ENCODE peak calls at places on chromosomes 12 and 14, in four cellular contexts. P is HCT116, G is H1, Y is K562. L is an unnamed sample.

GRCh38 chr12:50355365-50355764 is 41.0 kb downstream of the FAM186A start:
- DNase-seq in P (no peak), G (no peak), Y (no peak), L (no peak)

GRCh38 chr14:26486922-26487321 is 110.9 kb downstream of the NOVA1 start:
- DNase-seq in Y (no peak), P (no peak), G (no peak), L (no peak)

GRCh38 chr12:53324113-53324778 is 2.8 kb upstream of the AAAS start:
- DNase-seq in G (no peak), Y (peak; percentile 56), P (no peak), L (no peak)

GRCh38 chr12:65540140-65540539 is 261.7 kb downstream of the MSRB3 start:
- DNase-seq in P (no peak), G (no peak), Y (no peak), L (no peak)

GRCh38 chr12:75606921-75607320 is 95.5 kb upstream of the KRR1 start:
- DNase-seq in Y (no peak), G (no peak), P (no peak), L (no peak)

GRCh38 chr12:121240484-121241202 is 30.7 kb downstream of the P2RX4 start:
- DNase-seq in Y (peak; percentile 57), P (no peak), G (no peak), L (no peak)

GRCh38 chr14:93013368-93013719 is 90.4 kb downstream of the CHGA start:
- DNase-seq in Y (no peak), P (no peak), G (no peak), L (no peak)

GRCh38 chr12:57993030-57993429 is 51.7 kb downstream of the ATP23 start:
- DNase-seq in P (no peak), G (no peak), Y (no peak), L (no peak)

GRCh38 chr14:74109369-74109768 is 24.6 kb downstream of the LIN52 start:
- DNase-seq in G (no peak), Y (no peak), P (no peak), L (no peak)

GRCh38 chr12:127235771-127236170 is 1031.2 kb upstream of the TMEM132C start:
- DNase-seq in P (no peak), Y (no peak), G (no peak), L (no peak)

GRCh38 chr12:51357374-51358047 is 11.0 kb upstream of the CELA1 start:
- DNase-seq in Y (no peak), G (no peak), P (no peak), L (no peak)

GRCh38 chr12:39807043-39807442 is 187.4 kb upstream of the ABCD2 start:
- DNase-seq in G (no peak), P (peak; percentile 51), Y (peak; percentile 65), L (no peak)

GRCh38 chr14:30272848-30273563 is 286.0 kb upstream of the G2E3 start:
- DNase-seq in P (no peak), Y (no peak), G (no peak), L (no peak)

GRCh38 chr12:23222801-23223200 is 597.8 kb downstream of the ETNK1 start:
- DNase-seq in Y (no peak), P (no peak), G (no peak), L (peak; percentile 42)

GRCh38 chr12:47591795-47592194 is 114.0 kb downstream of the RPAP3 start:
- DNase-seq in P (no peak), Y (no peak), G (no peak), L (no peak)

GRCh38 chr12:90953956-90954421 is 987 bp downstream of the CCER1 start:
- DNase-seq in G (peak; percentile 87), Y (peak; percentile 50), P (no peak), L (no peak)

GRCh38 chr14:105305350-105305749 is 4.5 kb upstream of the BRF1 start:
- DNase-seq in P (no peak), G (no peak), Y (no peak), L (no peak)

GRCh38 chr14:32986791-32987545 is 48.3 kb downstream of the NPAS3 start:
- DNase-seq in G (no peak), P (no peak), Y (no peak), L (no peak)

GRCh38 chr14:29016050-29016900 is 249.7 kb downstream of the FOXG1 start:
- DNase-seq in Y (peak; percentile 15), P (no peak), G (peak; percentile 59), L (peak; percentile 54)

GRCh38 chr14:78448483-78449094 is 278.4 kb downstream of the NRXN3 start:
- DNase-seq in P (peak; percentile 15), Y (peak; percentile 58), G (peak; percentile 34), L (peak; percentile 31)

GRCh38 chr14:72525087-72525909 is 368.6 kb downstream of the DPF3 start:
- DNase-seq in G (no peak), P (no peak), Y (no peak), L (no peak)

GRCh38 chr14:73610692-73611091 is 1.6 kb upstream of the ACOT6 start:
- DNase-seq in G (no peak), P (no peak), Y (no peak), L (peak; percentile 97)

DNA sequence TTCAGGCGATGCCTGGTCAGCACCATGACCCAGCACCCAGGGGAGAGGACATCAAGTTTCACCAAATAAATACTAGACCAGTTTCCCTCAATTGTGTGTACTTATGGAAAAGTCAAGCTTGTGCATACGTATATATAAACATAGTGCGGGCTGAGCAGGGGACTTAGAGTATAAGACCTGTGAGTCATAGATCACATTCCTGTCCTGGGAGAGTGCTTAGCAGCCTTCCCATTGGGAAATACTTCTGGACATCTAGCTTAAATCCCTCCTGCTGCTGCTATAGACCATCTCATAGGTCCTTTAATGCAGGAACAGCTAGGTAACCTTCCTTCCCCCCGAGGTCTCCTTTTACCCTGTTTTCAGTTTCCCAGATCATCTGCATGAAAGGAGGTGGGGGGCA is 51.9 kb downstream of the PRMT8 start:
- DNase-seq in Y (no peak), P (no peak), G (no peak), L (no peak)
- TF ChIP-seq JUND in Y (no peak), P (no peak), G (no peak), L (no peak)

DNA sequence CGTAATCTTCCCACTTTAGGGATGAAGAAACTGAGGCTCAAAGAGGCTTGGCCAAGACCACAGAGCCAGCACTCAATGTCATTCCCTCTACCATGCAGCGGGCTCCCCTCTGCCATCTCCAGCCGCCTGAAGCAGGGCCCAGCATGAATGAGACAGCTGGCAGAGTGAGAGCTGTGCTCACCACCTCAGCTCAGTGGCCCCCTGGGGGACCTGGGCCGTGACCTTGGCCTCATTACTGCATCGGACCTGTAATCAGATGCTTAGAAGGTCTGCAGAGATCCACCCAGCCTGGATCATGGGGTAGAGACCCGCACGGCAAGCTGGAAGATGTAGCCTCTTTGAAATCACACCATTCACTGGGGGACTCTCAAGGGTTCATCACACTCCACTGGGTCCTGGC is 22.7 kb upstream of the CORO1C start:
- DNase-seq in G (no peak), Y (no peak), P (no peak), L (no peak)
- TF ChIP-seq JUND in G (no peak), Y (no peak), P (no peak), L (no peak)

DNA sequence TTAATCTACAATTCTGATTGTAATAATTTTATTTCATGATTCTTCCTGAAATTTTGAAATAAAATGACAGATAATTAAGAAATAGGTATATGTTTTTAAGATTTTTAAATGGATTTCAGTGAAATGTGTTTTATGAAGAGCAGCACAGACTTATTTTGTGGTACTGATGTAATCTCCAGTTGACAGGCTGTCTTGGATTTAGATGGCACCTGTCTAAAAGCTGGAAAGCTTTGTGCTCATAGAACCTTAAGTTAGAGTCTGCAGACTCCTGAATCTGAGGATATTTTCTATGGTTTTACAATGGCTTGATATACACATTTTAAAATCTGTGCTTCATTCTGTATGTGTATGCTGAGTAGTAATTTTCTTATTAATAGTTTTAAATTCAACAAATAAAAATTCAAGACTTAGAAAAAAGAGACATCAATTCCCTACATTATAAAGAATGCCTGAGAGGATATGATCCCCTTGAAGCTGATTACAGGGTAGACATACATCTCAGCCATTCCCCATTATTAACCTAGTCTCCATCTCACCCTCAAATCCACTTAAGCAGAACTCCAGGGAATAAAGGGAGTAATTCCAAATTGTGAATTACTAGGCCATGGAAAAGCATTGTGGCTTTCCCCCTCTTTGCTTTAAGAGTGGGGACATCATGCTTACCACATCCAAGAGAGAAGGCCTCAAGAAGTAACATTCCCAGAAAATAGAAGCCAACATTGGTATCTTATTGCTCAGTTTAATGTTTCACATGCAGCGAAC is 33.7 kb upstream of the ACSS3 start:
- DNase-seq in Y (no peak), P (no peak), G (no peak), L (no peak)
- TF ChIP-seq JUND in Y (no peak), P (no peak), G (no peak), L (no peak)

GRCh38 chr12:77559400-77560074 is 271.2 kb upstream of the NAV3 start:
- DNase-seq in P (no peak), G (no peak), Y (no peak), L (no peak)

GRCh38 chr12:77560714-77561113 is 270.0 kb upstream of the NAV3 start:
- DNase-seq in Y (no peak), P (no peak), G (no peak), L (no peak)
- TF ChIP-seq JUND in Y (no peak), P (no peak), G (no peak), L (no peak)

DNA sequence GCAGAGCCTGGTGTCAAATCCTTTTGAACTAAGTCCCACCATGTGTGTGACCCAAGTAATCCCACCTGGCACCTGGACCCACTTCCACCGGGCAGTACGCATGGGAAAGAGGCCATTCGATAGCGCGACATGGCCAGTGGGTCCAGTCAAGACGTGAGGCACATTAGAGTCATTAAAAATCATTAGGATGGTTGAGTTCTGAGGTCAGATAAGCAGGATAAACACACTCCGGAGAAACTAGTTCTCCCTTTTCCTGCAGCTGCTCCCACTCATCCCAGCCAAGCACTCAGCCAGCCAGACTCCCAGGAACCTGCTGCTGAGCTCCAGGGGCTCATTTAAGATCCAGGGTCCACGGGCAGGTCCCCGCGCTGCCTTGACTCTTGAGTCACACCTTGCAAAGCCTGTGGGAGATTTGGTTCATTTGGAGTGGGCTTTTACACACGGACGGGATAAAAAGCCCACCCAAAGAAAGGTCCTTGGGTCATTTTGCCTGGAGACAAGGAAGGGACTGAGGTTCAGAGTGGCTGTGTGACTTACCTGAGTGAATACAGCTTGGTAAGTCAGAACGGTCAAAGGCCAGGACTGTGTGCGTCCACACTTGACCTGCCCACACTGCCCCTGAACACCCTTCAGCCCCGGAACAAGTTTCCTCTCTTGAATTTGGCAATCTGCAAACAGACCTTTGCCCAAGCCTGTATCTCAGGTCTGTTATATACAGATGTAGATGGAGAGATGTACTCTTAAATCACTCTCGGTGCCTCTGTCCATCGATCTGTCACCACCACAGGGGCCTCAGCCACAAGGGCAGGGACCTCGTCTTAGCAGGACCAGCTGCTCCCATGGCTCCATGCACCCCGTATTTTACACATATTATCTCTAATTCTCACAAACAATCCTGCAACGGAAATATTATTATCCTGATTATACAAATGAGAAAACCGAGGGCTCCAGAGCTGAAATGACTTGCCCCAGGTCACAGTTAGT is 313.7 kb downstream of the BCL11B start:
- DNase-seq in G (no peak), P (no peak), Y (no peak), L (no peak)
- TF ChIP-seq JUND in G (no peak), P (no peak), Y (no peak), L (no peak)

GRCh38 chr12:100681074-100681473 is 107.6 kb downstream of the GAS2L3 start:
- DNase-seq in G (no peak), P (no peak), Y (no peak), L (no peak)
- TF ChIP-seq JUND in G (no peak), P (no peak), Y (no peak), L (no peak)

GRCh38 chr12:4526923-4527546 is 11.7 kb upstream of the RAD51AP1 start:
- DNase-seq in P (no peak), Y (no peak), G (no peak), L (no peak)
- TF ChIP-seq JUND in P (no peak), Y (no peak), G (no peak), L (no peak)

L was measured in T47D.